ENCODE peak calls at places on chromosome 12, in seven cellular contexts. B is right cardiac atrium; E is omental fat pad; D is left lung; P is GM23338; Z is activated T-cell treated with anti-CD3 and anti-CD28 coated beads, Interleukin-2, amount 50 U/mL, for 4 hours; H is psoas muscle. T is an unnamed sample.

GRCh38 chr12:8011331-8011730 is 21.2 kb upstream of the FOXJ2 start:
- ATAC-seq in B (no peak), E (peak), D (peak), P (no peak), Z (no peak), H (no peak), T (no peak)

GRCh38 chr12:11832100-11832499 is 182.6 kb downstream of the ETV6 start:
- ATAC-seq in B (no peak), E (no peak), D (no peak), P (no peak), Z (no peak), H (no peak), T (no peak)

GRCh38 chr12:108302471-108303311 is 36.4 kb downstream of the CMKLR1 start:
- ATAC-seq in B (peak), E (no peak), D (peak), P (peak), Z (no peak), H (peak), T (no peak)

GRCh38 chr12:80781313-80781712 is 64.6 kb downstream of the MYF5 start:
- ATAC-seq in B (no peak), E (no peak), D (no peak), P (peak), Z (no peak), H (no peak), T (no peak)

GRCh38 chr12:31279525-31279924 is 46.4 kb downstream of the SINHCAF start:
- ATAC-seq in B (no peak), E (no peak), D (no peak), P (peak), Z (no peak), H (no peak), T (no peak)

GRCh38 chr12:27592548-27592947 is 68.5 kb downstream of the PPFIBP1 start:
- ATAC-seq in B (peak), E (peak), D (peak), P (no peak), Z (no peak), H (peak), T (peak)

GRCh38 chr12:92064420-92064819 is 81.2 kb downstream of the BTG1 start:
- ATAC-seq in B (peak), E (no peak), D (peak), P (no peak), Z (no peak), H (no peak), T (no peak)

GRCh38 chr12:57089259-57090245 is 638 bp downstream of the NAB2 start:
- ATAC-seq in B (peak), E (no peak), D (peak), P (peak), Z (no peak), H (no peak), T (no peak)

GRCh38 chr12:53808023-53808705 is 56.4 kb upstream of the CISTR start:
- ATAC-seq in B (no peak), E (no peak), D (no peak), P (no peak), Z (no peak), H (no peak), T (no peak)

GRCh38 chr12:47190905-47191304 is 111.1 kb upstream of the AMIGO2 start:
- ATAC-seq in B (no peak), E (no peak), D (no peak), P (no peak), Z (no peak), H (no peak), T (peak)

T was measured in activated T-helper 17 cell treated with anti-CD3 and anti-CD28 coated beads, Interleukin-2, amount 50 U/mL, for 72 hours.